ENCODE peak calls at places on chromosomes 11 and 22, in seven cellular contexts. T is MM.1S, I is uterus, L is esophagus muscularis mucosa, Y is tibial nerve, A is cardiac muscle cell, G is colonic mucosa. K is an unnamed sample. For H3K4me1, the result is how much of the 10 kb centered on the place peaks cover.

GRCh38 chr11:88015170-88015569 is 160.1 kb downstream of the RAB38 start:
- DNase-seq in T (peak), I (no peak), L (no peak), Y (no peak), A (no peak), G (no peak), K (no peak)

GRCh38 chr11:73429121-73429740 is 53.0 kb downstream of the RELT start:
- DNase-seq in T (no peak), I (no peak), L (no peak), Y (no peak), A (peak), G (no peak), K (no peak)

GRCh38 chr11:19933801-19934488 is 221.3 kb downstream of the NAV2 start:
- DNase-seq in T (no peak), I (no peak), L (no peak), Y (no peak), A (no peak), G (no peak), K (no peak)

GRCh38 chr11:83540112-83540675 is 254.0 kb upstream of the CCDC90B start:
- DNase-seq in T (no peak), I (no peak), L (peak), Y (no peak), A (no peak), G (no peak), K (no peak)

GRCh38 chr11:19985106-19985505 is 175.2 kb downstream of the DBX1 start:
- DNase-seq in T (no peak), I (no peak), L (no peak), Y (no peak), A (no peak), G (no peak), K (no peak)

GRCh38 chr11:26285593-26285992 is 46.3 kb upstream of the ANO3 start:
- DNase-seq in T (no peak), I (no peak), L (no peak), Y (no peak), A (no peak), G (no peak), K (no peak)

GRCh38 chr22:48334971-48335370 is 1492.7 kb downstream of the BRD1 start:
- DNase-seq in T (no peak), I (no peak), L (no peak), Y (no peak), A (no peak), G (no peak), K (no peak)

GRCh38 chr11:131767421-131767820 is 397.0 kb downstream of the NTM start:
- DNase-seq in T (no peak), I (no peak), L (no peak), Y (no peak), A (no peak), G (no peak), K (no peak)

GRCh38 chr11:79314906-79315689 is 125.7 kb downstream of the TENM4 start:
- DNase-seq in T (peak), I (no peak), L (no peak), Y (no peak), A (peak), G (no peak), K (no peak)

GRCh38 chr22:32717337-32718240 is 83.9 kb upstream of the TIMP3 start:
- DNase-seq in T (no peak), I (peak), L (no peak), Y (no peak), A (no peak), G (no peak), K (no peak)

GRCh38 chr11:94193288-94193687 is 64.6 kb downstream of the PANX1 start:
- DNase-seq in T (no peak), I (no peak), L (peak), Y (no peak), A (no peak), G (no peak), K (no peak)

GRCh38 chr11:32435511-32435946 is at the start of gene WT1:
- DNase-seq in T (no peak), I (peak), L (no peak), Y (no peak), A (peak), G (no peak), K (no peak)

GRCh38 chr11:116052603-116053537 is 548.7 kb upstream of the CADM1 start:
- DNase-seq in T (no peak), I (no peak), L (no peak), Y (no peak), A (no peak), G (no peak), K (no peak)

GRCh38 chr11:118980191-118980881 is 8.8 kb downstream of the FOXR1 start:
- DNase-seq in T (no peak), I (no peak), L (no peak), Y (peak), A (no peak), G (peak), K (no peak)

GRCh38 chr22:24707477-24707816 is 67.1 kb downstream of the PIWIL3 start:
- DNase-seq in T (no peak), I (no peak), L (no peak), Y (no peak), A (no peak), G (peak), K (no peak)

GRCh38 chr11:78046486-78046854 is 17.2 kb upstream of the THRSP start:
- DNase-seq in T (no peak), I (no peak), L (no peak), Y (no peak), A (no peak), G (no peak), K (no peak)
- H3K4me3 ChIP-seq in T (no peak), I (peak), L (peak), Y (no peak), A (no peak), G (no peak), K (no peak)

GRCh38 chr11:6326303-6326702 is 6.0 kb upstream of the CAVIN3 start:
- DNase-seq in T (no peak), I (no peak), L (no peak), Y (no peak), A (no peak), G (no peak), K (no peak)
- H3K4me1 ChIP-seq in T (under half), I (under half), L (under half), Y (under half), A (under half), G (under half), K (under half)

GRCh38 chr11:86938900-86939880 is 16.0 kb downstream of the FZD4 start:
- DNase-seq in T (peak), I (no peak), L (no peak), Y (peak), A (peak), G (no peak), K (peak)

GRCh38 chr11:86940122-86940777 is 14.9 kb downstream of the FZD4 start:
- DNase-seq in T (no peak), I (peak), L (no peak), Y (peak), A (peak), G (no peak), K (no peak)

GRCh38 chr11:86941077-86941870 is 13.9 kb downstream of the FZD4 start:
- DNase-seq in T (no peak), I (no peak), L (no peak), Y (no peak), A (no peak), G (no peak), K (no peak)

GRCh38 chr11:86934933-86935579 is 20.1 kb downstream of the FZD4 start:
- DNase-seq in T (no peak), I (no peak), L (no peak), Y (no peak), A (no peak), G (no peak), K (no peak)

GRCh38 chr11:86938203-86938899 is 16.8 kb downstream of the FZD4 start:
- DNase-seq in T (no peak), I (no peak), L (no peak), Y (no peak), A (no peak), G (no peak), K (no peak)
- H3K27ac ChIP-seq in T (no peak), I (peak), L (peak), Y (no peak), A (peak), G (no peak), K (no peak)

GRCh38 chr11:70435361-70435760 is 37.0 kb downstream of the CTTN start:
- DNase-seq in T (no peak), I (no peak), L (no peak), Y (no peak), A (no peak), G (no peak), K (no peak)
- H3K4me3 ChIP-seq in T (no peak), I (no peak), L (no peak), Y (no peak), A (no peak), G (no peak), K (no peak)

GRCh38 chr11:102479733-102480132 is 27.2 kb upstream of the TMEM123 start:
- DNase-seq in T (no peak), I (no peak), L (peak), Y (no peak), A (no peak), G (no peak), K (no peak)

GRCh38 chr11:102476812-102477211 is 24.2 kb upstream of the TMEM123 start:
- DNase-seq in T (peak), I (no peak), L (peak), Y (no peak), A (peak), G (peak), K (peak)

GRCh38 chr11:102473543-102473942 is 21.0 kb upstream of the TMEM123 start:
- DNase-seq in T (peak), I (no peak), L (peak), Y (no peak), A (no peak), G (peak), K (no peak)

GRCh38 chr11:102476069-102476468 is 23.5 kb upstream of the TMEM123 start:
- DNase-seq in T (peak), I (no peak), L (peak), Y (no peak), A (no peak), G (no peak), K (no peak)

DNA sequence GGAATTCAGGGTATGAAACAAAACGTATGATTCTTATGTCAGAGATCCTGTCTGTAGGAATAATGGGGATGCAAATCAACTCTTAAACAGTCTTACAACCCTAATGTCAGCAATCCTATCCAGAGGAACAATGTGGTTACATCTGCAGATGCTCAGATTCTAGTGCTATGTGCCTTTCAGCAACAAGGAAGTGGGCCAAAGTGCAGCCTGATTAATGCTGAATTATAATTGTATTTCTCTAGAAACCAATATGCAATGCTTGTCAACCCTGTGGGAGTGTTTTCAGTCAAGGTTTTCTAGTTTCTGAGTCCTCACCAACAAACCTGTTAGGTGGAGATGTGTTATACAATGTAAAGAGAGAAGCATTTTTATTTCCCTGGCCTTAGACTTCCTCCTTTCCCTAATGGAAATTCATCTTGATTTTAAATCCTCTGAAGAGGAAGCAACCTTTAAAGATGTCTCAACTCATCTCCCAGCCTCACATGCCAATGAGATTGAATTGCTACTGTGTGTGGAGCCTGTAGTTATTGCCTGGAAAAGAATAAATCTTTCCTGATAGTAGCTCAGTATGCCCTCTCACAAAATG is 26.2 kb upstream of the TMEM123 start:
- DNase-seq in T (peak), I (no peak), L (peak), Y (no peak), A (no peak), G (no peak), K (no peak)
- H3K4me1 ChIP-seq in T (under half), I (under half), L (under half), Y (under half), A (under half), G (under half), K (under half)